ENCODE peak calls at places on chromosomes 4 and X, in ten cellular contexts. Z, U, I, F, V, C, O, T, J and A are unnamed samples.

GRCh38 chr4:99087887-99088484 is 602 bp downstream of the ADH5 start:
- DNase-seq in Z (peak; percentile 89), U (peak; percentile 95), I (peak; percentile 62), F (peak; percentile 35), V (peak; percentile 48), C (no peak), O (peak; percentile 66), T (peak; percentile 87), J (peak; percentile 70), A (no peak)

GRCh38 chr4:151407466-151408379 is 1.3 kb upstream of the FHIP1A start:
- DNase-seq in Z (peak; percentile 24), U (no peak), I (peak; percentile 30), F (no peak), V (peak; percentile 47), C (no peak), O (peak; percentile 5), T (peak; percentile 76), J (no peak), A (no peak)

GRCh38 chrX:119757979-119758681 is at the start of gene SOWAHD:
- DNase-seq in Z (peak; percentile 17), U (peak; percentile 68), I (peak; percentile 45), F (no peak), V (peak; percentile 20), C (no peak), O (no peak), T (peak; percentile 77), J (peak; percentile 6), A (no peak)

GRCh38 chrX:148501121-148502066 is 977 bp downstream of the AFF2 start:
- DNase-seq in Z (no peak), U (no peak), I (no peak), F (no peak), V (peak; percentile 8), C (peak; percentile 42), O (no peak), T (peak; percentile 67), J (no peak), A (peak; percentile 68)

GRCh38 chrX:31128849-31129248 is 57.0 kb upstream of the FTHL17 start:
- DNase-seq in Z (no peak), U (no peak), I (no peak), F (no peak), V (no peak), C (no peak), O (no peak), T (no peak), J (no peak), A (no peak)

GRCh38 chr4:41977709-41978108 is 3.8 kb upstream of the DCAF4L1 start:
- DNase-seq in Z (no peak), U (no peak), I (no peak), F (no peak), V (no peak), C (no peak), O (no peak), T (no peak), J (peak; percentile 19), A (no peak)

GRCh38 chr4:4625488-4625887 is 83.6 kb upstream of the STX18 start:
- DNase-seq in Z (peak; percentile 66), U (no peak), I (no peak), F (no peak), V (no peak), C (no peak), O (peak; percentile 31), T (no peak), J (no peak), A (no peak)

GRCh38 chrX:146396409-146396808 is 413.2 kb upstream of the CXorf51B start:
- DNase-seq in Z (no peak), U (no peak), I (no peak), F (no peak), V (no peak), C (no peak), O (no peak), T (no peak), J (no peak), A (no peak)

GRCh38 chrX:24760601-24761000 is 66.9 kb downstream of the POLA1 start:
- DNase-seq in Z (no peak), U (no peak), I (no peak), F (no peak), V (no peak), C (no peak), O (peak; percentile 78), T (no peak), J (no peak), A (no peak)

GRCh38 chr4:189046642-189047041 is 894.0 kb upstream of the FRG1 start:
- DNase-seq in Z (no peak), U (no peak), I (no peak), F (no peak), V (no peak), C (no peak), O (peak; percentile 36), T (no peak), J (peak; percentile 85), A (no peak)

GRCh38 chr4:163063891-163064290 is 102.8 kb downstream of the NAF1 start:
- DNase-seq in Z (no peak), U (no peak), I (no peak), F (no peak), V (no peak), C (no peak), O (no peak), T (no peak), J (peak; percentile 36), A (no peak)

GRCh38 chr4:94665500-94666398 is 92.0 kb upstream of the BMPR1B start:
- DNase-seq in Z (no peak), U (no peak), I (no peak), F (no peak), V (no peak), C (no peak), O (no peak), T (no peak), J (no peak), A (no peak)

GRCh38 chr4:119692001-119692400 is 63.4 kb upstream of the PDE5A start:
- DNase-seq in Z (no peak), U (no peak), I (no peak), F (no peak), V (no peak), C (no peak), O (peak; percentile 57), T (no peak), J (peak; percentile 12), A (no peak)

DNA sequence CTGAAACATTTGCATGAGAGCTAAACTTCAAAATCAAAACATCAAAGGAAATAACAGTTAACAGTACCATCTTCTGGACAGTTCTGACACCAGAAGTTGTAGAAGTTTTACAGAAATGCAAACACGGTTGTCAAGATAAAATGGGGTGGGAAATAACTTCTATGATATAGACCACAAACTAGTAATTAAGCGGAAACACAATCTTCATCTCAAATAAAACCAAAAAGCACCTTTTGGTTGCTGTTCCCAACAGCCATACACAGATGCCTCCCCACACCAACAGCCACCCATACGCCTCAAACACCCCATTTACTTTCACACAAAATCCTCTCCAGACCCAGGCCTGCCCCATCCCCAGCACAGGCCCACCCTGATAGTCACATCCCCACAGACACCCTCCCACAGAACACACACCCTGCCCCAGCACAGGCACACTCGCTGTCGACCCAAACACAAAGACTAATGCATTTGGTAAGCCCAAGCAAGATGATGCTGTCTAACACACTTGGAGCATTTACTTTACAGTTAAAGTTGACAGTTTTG is 64.3 kb downstream of the TAPT1 start:
- DNase-seq in Z (no peak), U (no peak), I (no peak), F (no peak), V (no peak), C (no peak), O (no peak), T (no peak), J (no peak), A (no peak)
- TF ChIP-seq CTCF in Z (no peak), U (no peak), I (no peak), F (no peak), V (no peak), C (no peak), O (no peak), T (no peak), J (no peak), A (no peak)

DNA sequence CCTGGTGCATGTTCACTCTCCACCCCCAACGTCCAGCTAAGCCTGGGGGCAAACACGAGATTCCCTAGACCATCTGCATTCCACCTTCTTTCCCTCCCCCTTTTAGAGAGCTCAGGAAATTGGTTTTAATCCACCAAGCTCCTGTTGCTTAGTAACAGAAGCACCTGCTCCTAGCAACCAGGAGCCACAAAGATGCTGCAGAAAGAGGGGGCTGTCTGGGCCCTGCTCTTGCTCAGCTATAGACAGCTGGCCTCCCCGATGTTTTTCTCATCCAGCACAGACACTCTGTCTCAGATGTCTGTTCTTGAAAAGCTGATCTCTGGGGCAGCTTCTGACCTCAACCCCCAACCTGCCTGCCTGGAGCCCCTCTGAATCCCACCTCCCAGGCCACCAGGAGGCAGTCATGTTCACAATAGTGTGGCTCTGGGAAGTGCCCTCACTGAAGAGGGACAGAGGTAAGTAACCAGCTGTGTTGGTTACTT is 71.5 kb downstream of the SLC16A2 start:
- DNase-seq in Z (no peak), U (no peak), I (no peak), F (no peak), V (no peak), C (no peak), O (no peak), T (no peak), J (no peak), A (no peak)
- TF ChIP-seq CTCF in Z (no peak), U (no peak), I (peak; percentile 25), F (no peak), V (no peak), C (no peak), O (no peak), T (no peak), J (no peak), A (peak; percentile 59)

GRCh38 chrX:150456466-150456865 is 93.3 kb downstream of the MAMLD1 start:
- DNase-seq in Z (no peak), U (no peak), I (no peak), F (no peak), V (no peak), C (no peak), O (no peak), T (no peak), J (peak; percentile 63), A (no peak)
- TF ChIP-seq CTCF in Z (no peak), U (no peak), I (no peak), F (no peak), V (no peak), C (no peak), O (no peak), T (no peak), J (no peak), A (no peak)

GRCh38 chr4:172099376-172099775 is 286.2 kb downstream of the GALNTL6 start:
- DNase-seq in Z (no peak), U (no peak), I (no peak), F (no peak), V (no peak), C (no peak), O (no peak), T (no peak), J (no peak), A (no peak)

GRCh38 chr4:172096771-172097170 is 283.6 kb downstream of the GALNTL6 start:
- DNase-seq in Z (no peak), U (no peak), I (no peak), F (no peak), V (no peak), C (no peak), O (peak; percentile 11), T (no peak), J (no peak), A (no peak)

GRCh38 chr4:172095161-172095560 is 282.0 kb downstream of the GALNTL6 start:
- DNase-seq in Z (no peak), U (no peak), I (no peak), F (no peak), V (no peak), C (no peak), O (no peak), T (no peak), J (no peak), A (no peak)
- TF ChIP-seq CTCF in Z (no peak), U (no peak), I (no peak), F (no peak), V (no peak), C (no peak), O (no peak), T (no peak), J (no peak), A (no peak)

GRCh38 chrX:144896323-144896722 is 351.0 kb upstream of the SPANXN1 start:
- DNase-seq in Z (no peak), U (no peak), I (no peak), F (no peak), V (no peak), C (no peak), O (no peak), T (no peak), J (peak; percentile 0), A (no peak)
- TF ChIP-seq CTCF in Z (no peak), U (no peak), I (peak; percentile 50), F (no peak), V (no peak), C (no peak), O (no peak), T (no peak), J (no peak), A (peak; percentile 67)